ENCODE peak calls at places on chromosome 2, in six cellular contexts. H is activated T-helper 1 cell treated with anti-CD3 and anti-CD28 coated beads, Interleukin-2, amount 50 U/mL, for 16 hours; I is endodermal cell; U is effector CD4-positive, alpha-beta T cell; R is HS-5; L is kidney tubule cell. M is an unnamed sample.

GRCh38 chr2:199903111-199903510 is 8.0 kb upstream of the C2orf69 start:
- DNase-seq in H (no peak), I (no peak), U (no peak), R (no peak), L (no peak), M (no peak)

GRCh38 chr2:99775585-99775984 is 285.8 kb upstream of the REV1 start:
- DNase-seq in H (no peak), I (no peak), U (no peak), R (peak), L (peak), M (peak)

GRCh38 chr2:105125428-105125827 is 87.6 kb downstream of the MRPS9 start:
- DNase-seq in H (no peak), I (peak), U (no peak), R (no peak), L (no peak), M (no peak)

GRCh38 chr2:230520875-230521155 is 104.8 kb downstream of the SP100 start:
- DNase-seq in H (no peak), I (no peak), U (no peak), R (peak), L (peak), M (no peak)

GRCh38 chr2:73830871-73831401 is 2.2 kb downstream of the STAMBP start:
- DNase-seq in H (no peak), I (no peak), U (no peak), R (peak), L (peak), M (no peak)

GRCh38 chr2:240811346-240812300 is 8.4 kb downstream of the KIF1A start:
- DNase-seq in H (no peak), I (peak), U (no peak), R (no peak), L (no peak), M (no peak)

GRCh38 chr2:32678825-32679224 is 51.0 kb downstream of the TTC27 start:
- DNase-seq in H (no peak), I (no peak), U (no peak), R (no peak), L (no peak), M (peak)

GRCh38 chr2:10560626-10561025 is 112.5 kb upstream of the ODC1 start:
- DNase-seq in H (no peak), I (no peak), U (no peak), R (no peak), L (no peak), M (no peak)

GRCh38 chr2:109005686-109006204 is 16.7 kb upstream of the EDAR start:
- DNase-seq in H (no peak), I (no peak), U (no peak), R (no peak), L (no peak), M (no peak)

GRCh38 chr2:7704296-7704865 is 787.2 kb downstream of the RNF144A start:
- DNase-seq in H (no peak), I (no peak), U (no peak), R (no peak), L (no peak), M (no peak)

GRCh38 chr2:11459816-11460215 is 6.1 kb downstream of the E2F6 start:
- DNase-seq in H (no peak), I (no peak), U (no peak), R (no peak), L (no peak), M (no peak)

GRCh38 chr2:201774546-201774945 is 6.2 kb downstream of the ALS2 start:
- DNase-seq in H (no peak), I (no peak), U (no peak), R (no peak), L (no peak), M (no peak)

GRCh38 chr2:109417701-109418335 is 195.9 kb downstream of the SEPTIN10 start:
- DNase-seq in H (no peak), I (no peak), U (no peak), R (no peak), L (no peak), M (no peak)

GRCh38 chr2:102009557-102009956 is 17.8 kb downstream of the IL1R2 start:
- DNase-seq in H (no peak), I (no peak), U (no peak), R (no peak), L (no peak), M (no peak)

GRCh38 chr2:10359731-10360329 is 57.1 kb downstream of the HPCAL1 start:
- DNase-seq in H (no peak), I (no peak), U (no peak), R (no peak), L (peak), M (no peak)